ENCODE peak calls at places on chromosomes 7 and 10, in nine cellular contexts. R is transverse colon, H is A549, S is breast epithelium, N is body of pancreas, M is uterus, J is heart left ventricle, V is gastrocnemius medialis, Y is spleen. W is an unnamed sample.

GRCh38 chr7:30424536-30424935 is 54.0 kb downstream of the NOD1 start:
- DNase-seq in R (no peak), H (no peak), S (no peak), N (no peak), M (no peak), J (no peak), V (no peak), Y (no peak), W (no peak)

GRCh38 chr10:43336641-43337318 is 34.7 kb upstream of the FXYD4 start:
- DNase-seq in R (no peak), H (peak), S (no peak), N (no peak), M (no peak), J (no peak), V (no peak), Y (no peak), W (no peak)

GRCh38 chr10:117884592-117884991 is 162.1 kb downstream of the RAB11FIP2 start:
- DNase-seq in R (no peak), H (no peak), S (no peak), N (no peak), M (no peak), J (no peak), V (no peak), Y (no peak), W (no peak)

GRCh38 chr10:86346794-86347665 is 19.6 kb downstream of the GRID1 start:
- DNase-seq in R (no peak), H (no peak), S (no peak), N (no peak), M (no peak), J (no peak), V (no peak), Y (peak), W (no peak)

GRCh38 chr7:12805957-12806356 is 118.5 kb downstream of the ARL4A start:
- DNase-seq in R (no peak), H (no peak), S (no peak), N (no peak), M (no peak), J (no peak), V (no peak), Y (no peak), W (no peak)

GRCh38 chr7:40584667-40585433 is 450.0 kb downstream of the SUGCT start:
- DNase-seq in R (no peak), H (no peak), S (no peak), N (no peak), M (no peak), J (no peak), V (no peak), Y (no peak), W (no peak)

GRCh38 chr10:21675157-21675796 is 141.2 kb downstream of the MLLT10 start:
- DNase-seq in R (peak), H (peak), S (no peak), N (peak), M (no peak), J (no peak), V (no peak), Y (no peak), W (peak)

GRCh38 chr7:137932881-137933269 is 69.0 kb downstream of the CREB3L2 start:
- DNase-seq in R (no peak), H (peak), S (no peak), N (no peak), M (no peak), J (no peak), V (peak), Y (no peak), W (no peak)

GRCh38 chr7:41900532-41900931 is 197.6 kb upstream of the INHBA start:
- DNase-seq in R (no peak), H (no peak), S (no peak), N (no peak), M (no peak), J (no peak), V (no peak), Y (no peak), W (no peak)

GRCh38 chr7:33357846-33358245 is 228.5 kb downstream of the BBS9 start:
- DNase-seq in R (no peak), H (no peak), S (no peak), N (no peak), M (no peak), J (no peak), V (no peak), Y (no peak), W (no peak)

GRCh38 chr7:140577656-140578055 is 63.0 kb downstream of the DENND2A start:
- DNase-seq in R (no peak), H (no peak), S (no peak), N (no peak), M (no peak), J (no peak), V (no peak), Y (peak), W (no peak)

GRCh38 chr7:135745702-135746312 is 2.8 kb downstream of the FAM180A start:
- DNase-seq in R (peak), H (peak), S (no peak), N (peak), M (peak), J (peak), V (peak), Y (no peak), W (peak)

DNA sequence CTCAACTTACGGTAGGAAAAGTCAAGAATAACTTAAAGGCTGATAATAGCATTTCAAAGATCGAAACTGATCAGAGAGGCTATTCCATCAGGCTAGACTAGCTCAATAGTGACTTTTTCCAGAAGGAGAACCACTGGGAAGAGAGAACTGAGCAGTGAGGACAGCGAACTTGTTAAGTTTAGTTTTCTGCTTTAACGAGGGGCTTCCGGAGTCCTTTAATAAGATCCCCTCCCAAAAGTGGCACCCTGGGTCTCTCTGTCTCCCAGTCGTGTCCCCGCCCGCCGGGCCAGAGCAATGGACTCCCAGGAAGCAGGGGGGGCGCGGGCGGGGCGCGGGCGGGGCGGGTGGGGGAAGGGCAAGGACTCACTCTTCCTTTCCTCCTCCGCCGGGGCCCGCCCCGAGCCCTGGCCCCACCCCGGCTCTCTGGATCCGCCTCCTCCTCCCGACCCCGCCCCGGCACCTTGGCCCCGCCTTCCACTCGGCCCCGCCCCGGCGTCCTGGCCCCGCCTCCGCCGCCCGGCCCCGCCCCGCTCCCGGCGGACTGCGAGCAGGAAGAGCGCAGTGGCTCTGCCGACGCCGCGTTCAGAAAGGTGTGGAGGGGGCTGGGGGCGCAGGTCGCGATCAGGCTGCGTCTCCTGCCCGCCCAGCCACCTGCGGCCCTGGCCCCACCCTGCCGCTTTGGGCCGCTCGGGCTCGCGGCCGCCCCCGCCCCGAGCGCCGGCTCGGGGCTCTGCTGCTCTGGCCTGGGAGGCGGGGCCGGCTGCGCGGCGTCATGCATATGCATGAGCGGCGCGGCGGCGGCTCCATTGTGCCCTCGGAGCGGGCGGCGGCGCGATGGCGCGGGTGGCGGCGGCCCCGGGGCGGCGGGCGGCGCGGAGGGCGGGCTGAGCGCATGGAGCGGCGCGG is at the start of gene ZMIZ2:
- DNase-seq in R (peak), H (peak), S (peak), N (peak), M (peak), J (peak), V (peak), Y (peak), W (peak)
- TF ChIP-seq POLR2A in R (peak), H (peak), S (no peak), N (peak), M (peak), J (peak), V (peak), Y (peak), W (peak)

DNA sequence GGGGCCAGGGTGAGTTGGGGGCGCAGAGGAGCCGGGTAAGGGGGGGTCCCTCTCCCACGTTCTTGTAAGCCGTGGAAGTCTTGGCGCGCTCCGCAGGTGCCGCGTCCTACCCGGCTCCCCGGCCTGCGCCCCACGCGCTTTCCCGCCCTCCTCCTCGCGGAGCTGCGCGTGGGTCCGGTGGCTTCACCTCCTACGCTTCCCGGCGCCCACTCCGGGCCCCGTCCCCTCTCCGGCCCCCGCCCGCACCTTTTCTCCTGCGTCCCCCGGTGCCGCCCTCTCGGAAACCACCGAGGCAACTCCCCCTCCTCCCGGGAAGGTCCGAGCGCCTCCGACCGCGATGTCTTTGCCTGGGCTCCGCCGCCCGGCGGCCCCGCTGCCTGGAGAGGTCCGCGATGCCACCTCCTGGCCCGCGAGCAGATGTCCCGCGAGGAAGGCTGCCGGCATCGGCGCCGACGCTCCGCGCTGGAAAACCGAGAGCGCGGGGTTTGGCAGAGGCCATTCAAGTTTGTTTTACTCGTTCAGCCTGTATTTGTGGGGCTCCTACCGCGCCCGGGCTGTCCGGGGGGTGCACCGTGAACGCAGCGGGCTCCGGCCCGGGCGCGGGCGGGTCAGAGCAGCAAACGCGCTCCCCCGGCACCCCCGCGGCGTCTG is 2.4 kb upstream of the NKX6-2 start:
- DNase-seq in R (peak), H (peak), S (no peak), N (no peak), M (no peak), J (no peak), V (no peak), Y (no peak), W (peak)
- TF ChIP-seq CTCF in R (peak), H (peak), S (no peak), N (peak), M (no peak), J (peak), V (peak), Y (no peak), W (peak)

DNA sequence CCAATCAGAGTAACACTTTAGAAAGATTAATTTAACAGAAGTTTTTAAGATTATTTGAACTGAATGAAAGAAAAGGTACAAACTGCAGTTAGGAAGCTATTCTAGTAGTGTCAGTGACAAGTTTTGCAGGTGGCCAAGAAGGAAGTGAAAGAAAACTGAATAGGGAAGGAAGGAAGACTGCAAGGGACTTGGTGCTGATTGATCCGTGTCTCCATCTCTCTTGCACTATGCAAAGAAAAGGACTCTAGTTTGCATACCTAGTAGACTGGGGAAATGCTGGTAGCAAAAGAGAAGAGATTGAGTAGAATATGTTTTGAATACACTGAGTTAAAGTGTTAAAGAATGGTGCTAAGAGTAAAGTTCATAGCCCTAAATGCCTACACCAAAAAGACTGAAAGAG is 33.0 kb downstream of the OR6V1 start:
- DNase-seq in R (no peak), H (no peak), S (no peak), N (no peak), M (no peak), J (no peak), V (no peak), Y (no peak), W (no peak)
- H3K4me3 ChIP-seq in R (no peak), H (no peak), S (no peak), N (no peak), M (no peak), J (no peak), V (no peak), Y (no peak), W (no peak)

DNA sequence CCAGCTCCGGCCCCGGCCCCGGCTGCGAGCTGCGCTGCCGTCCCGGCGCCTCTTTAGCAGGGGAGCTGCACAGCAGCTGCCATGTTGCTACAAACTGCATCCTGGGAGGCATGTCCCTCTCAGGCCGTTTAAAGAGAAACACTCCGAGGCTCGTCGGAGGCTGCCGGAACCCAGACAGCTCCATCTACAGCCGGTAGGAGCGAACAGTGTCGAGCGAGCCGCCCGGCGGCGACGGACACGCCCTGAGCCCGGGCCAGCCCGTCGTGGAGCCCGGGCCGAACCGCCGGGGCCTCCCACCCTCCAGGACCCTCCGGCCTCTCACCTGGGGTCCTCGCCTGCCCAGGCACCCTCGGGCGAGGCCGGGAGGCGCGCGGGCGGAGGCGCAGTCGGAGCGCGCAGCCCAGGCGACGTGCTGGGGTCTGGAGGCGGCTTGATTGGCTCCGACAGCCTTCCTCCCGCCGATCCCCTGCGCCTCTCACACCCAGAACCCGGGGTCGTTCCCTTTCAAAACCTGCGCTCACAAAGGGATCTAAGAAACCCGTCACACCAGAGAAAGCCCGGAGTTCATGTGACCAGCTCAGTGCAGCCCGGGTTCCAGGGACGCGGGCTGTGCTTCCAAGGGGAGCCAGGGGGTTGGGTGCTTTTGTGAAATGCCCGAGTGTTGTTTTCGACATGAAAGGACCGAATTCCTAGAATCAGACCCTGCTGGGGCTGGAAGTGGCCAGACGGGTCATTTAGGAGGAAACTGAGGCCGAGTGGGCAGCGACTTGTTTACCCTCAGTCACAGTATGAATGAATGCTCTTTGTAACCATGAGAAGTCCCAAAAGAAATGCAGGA is at the start of gene ZNF777:
- DNase-seq in R (peak), H (peak), S (peak), N (peak), M (peak), J (peak), V (peak), Y (peak), W (peak)
- TF ChIP-seq POLR2A in R (peak), H (peak), S (no peak), N (peak), M (no peak), J (no peak), V (no peak), Y (peak), W (no peak)

DNA sequence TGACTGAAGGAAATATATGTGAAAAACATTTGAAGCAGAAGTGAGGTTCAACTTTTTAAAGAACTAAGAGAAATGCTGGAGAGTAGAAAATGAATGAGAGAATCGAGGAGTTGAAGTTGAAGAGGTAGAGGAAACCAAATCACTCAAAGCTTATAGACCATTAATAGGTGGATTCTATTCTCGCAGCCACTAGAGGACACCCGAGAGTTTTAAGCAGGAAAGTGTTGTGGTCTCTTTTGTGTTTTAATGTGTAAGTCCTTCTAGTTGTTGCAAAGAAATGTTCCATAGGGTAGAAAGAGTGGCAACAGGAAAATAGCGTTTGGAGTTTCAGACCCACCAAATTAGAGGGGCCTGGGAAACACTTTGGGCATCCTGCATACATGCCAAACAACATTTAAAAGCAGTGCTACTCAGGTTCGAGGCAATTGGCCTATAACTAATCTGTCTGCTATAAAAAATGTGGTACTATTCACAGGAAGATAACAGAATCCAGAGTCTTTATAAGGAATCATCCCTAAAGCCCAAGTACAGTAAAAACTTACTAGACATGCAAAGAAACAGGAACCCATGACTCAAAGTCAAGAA is 75.3 kb upstream of the TAS2R16 start:
- DNase-seq in R (no peak), H (peak), S (no peak), N (peak), M (no peak), J (no peak), V (no peak), Y (no peak), W (no peak)
- TF ChIP-seq CTCF in R (peak), H (peak), S (no peak), N (peak), M (no peak), J (no peak), V (no peak), Y (no peak), W (no peak)

DNA sequence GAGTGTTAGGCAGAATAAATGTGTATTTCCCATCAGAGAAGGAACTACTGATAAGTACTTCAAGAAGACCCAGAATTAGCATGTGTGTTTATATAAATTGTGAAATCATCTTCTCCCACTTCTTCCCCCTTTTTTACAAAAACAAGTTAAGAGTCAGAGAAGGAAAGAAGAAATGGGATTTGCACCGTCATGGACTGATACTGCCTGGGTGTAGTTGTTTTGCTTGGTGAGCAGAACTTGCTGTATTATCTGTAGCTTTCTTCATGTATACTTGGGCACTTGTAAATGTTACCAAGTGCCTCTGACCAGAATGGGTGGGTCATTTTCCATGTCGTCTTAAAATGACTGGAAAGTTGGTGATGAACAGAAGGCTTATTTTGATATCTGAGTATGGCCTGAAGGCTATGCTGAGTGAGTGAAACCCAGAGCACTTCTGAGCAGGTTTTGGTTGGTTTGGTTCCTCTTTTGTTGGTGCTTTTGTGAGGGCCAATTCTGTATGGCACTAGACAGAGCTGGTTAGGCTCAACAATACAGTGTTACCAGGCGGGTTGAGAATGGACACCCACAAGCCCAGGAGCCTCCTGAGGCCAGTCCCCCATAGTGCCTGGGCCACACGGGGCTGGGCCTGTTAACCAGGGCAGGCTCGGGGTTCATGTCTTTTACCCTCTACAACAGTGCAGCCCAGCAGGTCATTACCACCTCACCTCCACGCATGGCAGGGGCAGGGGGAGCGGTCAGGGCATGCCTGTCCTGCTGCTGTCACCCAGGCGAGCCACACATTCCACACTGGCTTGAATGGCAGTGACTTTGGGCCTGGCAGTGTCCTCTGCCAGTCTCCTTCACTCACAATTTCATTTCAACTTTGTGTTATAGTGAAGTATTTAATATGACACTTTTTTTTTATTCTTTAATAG is 115.1 kb downstream of the CCNY start:
- DNase-seq in R (no peak), H (no peak), S (no peak), N (no peak), M (no peak), J (peak), V (no peak), Y (no peak), W (no peak)
- H3K4me3 ChIP-seq in R (no peak), H (no peak), S (no peak), N (no peak), M (no peak), J (no peak), V (no peak), Y (no peak), W (no peak)

GRCh38 chr10:8053446-8054242 is 844 bp upstream of the GATA3 start:
- DNase-seq in R (peak), H (peak), S (peak), N (peak), M (peak), J (peak), V (peak), Y (peak), W (peak)
- TF ChIP-seq POLR2A in R (no peak), H (peak), S (peak), N (no peak), M (no peak), J (no peak), V (no peak), Y (no peak), W (no peak)

GRCh38 chr10:84743483-84743882 is 415.1 kb downstream of the CCSER2 start:
- DNase-seq in R (no peak), H (peak), S (no peak), N (no peak), M (no peak), J (no peak), V (no peak), Y (no peak), W (peak)

GRCh38 chr10:84739641-84740040 is 411.3 kb downstream of the CCSER2 start:
- DNase-seq in R (no peak), H (no peak), S (no peak), N (no peak), M (no peak), J (no peak), V (no peak), Y (no peak), W (no peak)
- TF ChIP-seq CTCF in R (no peak), H (no peak), S (no peak), N (no peak), M (no peak), J (no peak), V (no peak), Y (no peak), W (no peak)

DNA sequence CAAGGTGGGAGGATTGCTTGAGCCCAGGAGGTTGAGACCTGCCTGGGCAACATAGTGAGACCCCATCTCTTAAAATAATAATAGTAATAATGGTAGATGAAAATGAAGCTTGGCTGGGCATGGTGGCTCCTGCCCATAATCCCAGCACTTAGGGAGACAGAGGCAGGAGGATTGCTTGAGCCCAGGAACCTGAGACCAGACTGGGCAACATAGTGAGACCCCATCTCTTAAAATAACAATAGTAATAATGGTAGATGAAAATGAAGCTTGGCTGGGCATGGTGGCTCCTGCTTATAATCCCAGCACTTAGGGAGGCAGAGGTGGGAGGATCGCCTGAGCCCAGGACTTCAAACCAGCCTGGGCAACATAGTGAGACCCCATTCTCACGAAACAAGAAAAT is 49.5 kb upstream of the LMTK2 start:
- DNase-seq in R (no peak), H (no peak), S (no peak), N (no peak), M (no peak), J (no peak), V (no peak), Y (no peak), W (no peak)
- H3K4me3 ChIP-seq in R (no peak), H (no peak), S (no peak), N (no peak), M (no peak), J (no peak), V (no peak), Y (no peak), W (no peak)

GRCh38 chr10:69684020-69684980 is 54.3 kb downstream of the FAM241B start:
- DNase-seq in R (peak), H (no peak), S (no peak), N (peak), M (peak), J (peak), V (no peak), Y (no peak), W (peak)
- TF ChIP-seq POLR2A in R (peak), H (no peak), S (no peak), N (no peak), M (no peak), J (no peak), V (no peak), Y (no peak), W (no peak)